ENCODE peak calls at places on chromosomes 7 and 10, in five cellular contexts. U, Y, V, M and C are unnamed samples.

GRCh38 chr10:65377687-65378086 is 1548.1 kb upstream of the LRRTM3 start:
- DNase-seq in U (no peak), Y (no peak), V (no peak), M (no peak), C (no peak)

GRCh38 chr10:23643396-23643795 is 204.5 kb downstream of the OTUD1 start:
- DNase-seq in U (no peak), Y (no peak), V (no peak), M (peak; percentile 47), C (no peak)

GRCh38 chr7:93043393-93043985 is 74.3 kb downstream of the SAMD9 start:
- DNase-seq in U (peak; percentile 50), Y (no peak), V (no peak), M (no peak), C (peak; percentile 86)

GRCh38 chr10:43867667-43868361 is 219.1 kb upstream of the ZNF32 start:
- DNase-seq in U (no peak), Y (no peak), V (peak; percentile 34), M (no peak), C (peak; percentile 12)

GRCh38 chr10:42878134-42878820 is 95.7 kb downstream of the BMS1 start:
- DNase-seq in U (no peak), Y (no peak), V (no peak), M (no peak), C (no peak)

GRCh38 chr7:123966936-123967335 is 41.9 kb downstream of the SPAM1 start:
- DNase-seq in U (no peak), Y (no peak), V (no peak), M (no peak), C (no peak)

GRCh38 chr10:70440296-70441160 is 953 bp downstream of the NODAL start:
- DNase-seq in U (peak; percentile 70), Y (peak; percentile 43), V (no peak), M (no peak), C (no peak)

GRCh38 chr7:140062118-140062527 is 628 bp downstream of the PARP12 start:
- DNase-seq in U (peak; percentile 42), Y (peak; percentile 70), V (no peak), M (peak; percentile 67), C (no peak)

GRCh38 chr10:73803680-73804286 is 7.6 kb downstream of the NDST2 start:
- DNase-seq in U (no peak), Y (no peak), V (no peak), M (no peak), C (no peak)

GRCh38 chr10:30587522-30588031 is 42.0 kb downstream of the LYZL2 start:
- DNase-seq in U (peak; percentile 48), Y (no peak), V (no peak), M (peak; percentile 70), C (no peak)

GRCh38 chr7:44460325-44460724 is 30.1 kb downstream of the NUDCD3 start:
- DNase-seq in U (no peak), Y (no peak), V (no peak), M (no peak), C (no peak)

GRCh38 chr7:135537905-135538304 is 19.8 kb upstream of the NUP205 start:
- DNase-seq in U (no peak), Y (no peak), V (no peak), M (no peak), C (no peak)

GRCh38 chr10:76115471-76116155 is 684.2 kb downstream of the LRMDA start:
- DNase-seq in U (no peak), Y (no peak), V (no peak), M (no peak), C (no peak)

GRCh38 chr10:71632896-71633600 is 86.5 kb downstream of the C10orf105 start:
- DNase-seq in U (no peak), Y (peak; percentile 77), V (no peak), M (no peak), C (no peak)

GRCh38 chr10:81575007-81575406 is 300.0 kb upstream of the NRG3 start:
- DNase-seq in U (no peak), Y (no peak), V (no peak), M (no peak), C (no peak)

GRCh38 chr10:24408365-24408764 is 199.4 kb downstream of the KIAA1217 start:
- DNase-seq in U (no peak), Y (no peak), V (no peak), M (no peak), C (no peak)

GRCh38 chr10:48567346-48567745 is 37.5 kb downstream of the ARHGAP22 start:
- DNase-seq in U (peak; percentile 9), Y (no peak), V (no peak), M (no peak), C (no peak)

GRCh38 chr7:114182837-114183236 is 231.8 kb upstream of the FOXP2 start:
- DNase-seq in U (no peak), Y (no peak), V (no peak), M (no peak), C (no peak)

GRCh38 chr10:109956454-109957091 is 33.3 kb upstream of the XPNPEP1 start:
- DNase-seq in U (peak; percentile 53), Y (peak; percentile 53), V (peak; percentile 82), M (no peak), C (peak; percentile 64)

GRCh38 chr7:23397241-23397640 is 73.0 kb downstream of the IGF2BP3 start:
- DNase-seq in U (no peak), Y (no peak), V (no peak), M (no peak), C (no peak)

GRCh38 chr10:36096571-36096970 is 454.5 kb upstream of the FZD8 start:
- DNase-seq in U (no peak), Y (no peak), V (no peak), M (no peak), C (no peak)

GRCh38 chr10:116127296-116127695 is 145.7 kb downstream of the GFRA1 start:
- DNase-seq in U (no peak), Y (no peak), V (no peak), M (no peak), C (no peak)

GRCh38 chr7:18890134-18890533 is 227.3 kb downstream of the TWIST1 start:
- DNase-seq in U (no peak), Y (no peak), V (no peak), M (no peak), C (no peak)

GRCh38 chr10:130464426-130464825 is 328.2 kb downstream of the GLRX3 start:
- DNase-seq in U (peak; percentile 2), Y (no peak), V (no peak), M (no peak), C (no peak)

GRCh38 chr10:86071145-86071544 is 295.4 kb downstream of the GRID1 start:
- DNase-seq in U (no peak), Y (no peak), V (no peak), M (no peak), C (no peak)

GRCh38 chr7:133678137-133678814 is 425.4 kb downstream of the EXOC4 start:
- DNase-seq in U (no peak), Y (no peak), V (no peak), M (no peak), C (no peak)

GRCh38 chr10:131211556-131211955 is 100.0 kb downstream of the TCERG1L start:
- DNase-seq in U (peak; percentile 13), Y (no peak), V (no peak), M (no peak), C (no peak)

GRCh38 chr10:84088626-84089025 is 50.7 kb upstream of the GHITM start:
- DNase-seq in U (no peak), Y (no peak), V (no peak), M (no peak), C (no peak)

GRCh38 chr10:61039868-61040267 is 95.9 kb upstream of the RHOBTB1 start:
- DNase-seq in U (no peak), Y (no peak), V (no peak), M (no peak), C (no peak)

GRCh38 chr10:101397140-101397539 is 43.2 kb downstream of the BTRC start:
- DNase-seq in U (no peak), Y (peak; percentile 18), V (peak; percentile 26), M (no peak), C (peak; percentile 26)

GRCh38 chr7:131105294-131105802 is 222.3 kb upstream of the MKLN1 start:
- DNase-seq in U (no peak), Y (no peak), V (no peak), M (no peak), C (peak; percentile 20)

DNA sequence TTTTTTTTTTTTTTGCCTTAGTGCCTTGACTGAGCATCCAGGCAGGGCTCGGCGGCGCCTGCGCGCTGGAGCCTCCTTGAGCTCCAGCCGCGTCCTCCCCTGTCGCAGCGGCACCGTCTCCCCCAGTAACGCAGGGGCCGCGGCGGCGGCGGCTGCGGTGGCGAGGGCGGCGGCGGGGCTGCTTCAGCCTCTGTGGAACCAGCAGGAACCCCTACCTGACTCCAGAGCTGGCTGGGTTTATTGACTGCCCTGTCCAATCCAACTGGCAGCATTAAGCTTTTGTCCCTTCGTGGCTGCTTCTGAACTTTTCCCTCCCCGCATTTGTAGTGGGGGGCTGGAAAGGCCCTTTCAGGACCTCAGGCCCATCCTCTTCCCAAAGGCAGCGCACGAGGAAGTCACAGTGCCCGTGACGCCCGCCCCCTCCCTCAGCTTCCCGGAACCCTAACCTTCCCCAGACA is at the start of gene GPR85:
- DNase-seq in U (peak; percentile 81), Y (peak; percentile 62), V (peak; percentile 21), M (peak; percentile 68), C (peak; percentile 38)
- H3K27ac ChIP-seq in U (no peak within 1 kb of the TSS), Y (peak within 1 kb of the TSS; percentile 64), V (no peak within 1 kb of the TSS), M (peak within 1 kb of the TSS; percentile 36), C (no peak within 1 kb of the TSS)

GRCh38 chr10:112915590-112916572 is 34.2 kb upstream of the TCF7L2 start:
- DNase-seq in U (no peak), Y (peak; percentile 14), V (peak; percentile 89), M (no peak), C (peak; percentile 78)
- H3K27ac ChIP-seq in U (no peak overlapping the region), Y (peak overlapping the region; percentile 28), V (peak overlapping the region; percentile 79), M (no peak overlapping the region), C (no peak overlapping the region)

GRCh38 chr7:30315589-30315988 is 31.2 kb downstream of the ZNRF2 start:
- DNase-seq in U (no peak), Y (no peak), V (no peak), M (no peak), C (peak; percentile 58)

GRCh38 chr7:30321992-30322637 is 37.7 kb downstream of the ZNRF2 start:
- DNase-seq in U (no peak), Y (no peak), V (no peak), M (no peak), C (no peak)

GRCh38 chr7:30322656-30323355 is 38.4 kb downstream of the ZNRF2 start:
- DNase-seq in U (no peak), Y (no peak), V (no peak), M (no peak), C (peak; percentile 62)

GRCh38 chr7:30320392-30320791 is 36.0 kb downstream of the ZNRF2 start:
- DNase-seq in U (no peak), Y (no peak), V (no peak), M (no peak), C (no peak)

GRCh38 chr7:30321089-30321991 is 36.9 kb downstream of the ZNRF2 start:
- DNase-seq in U (no peak), Y (no peak), V (no peak), M (no peak), C (no peak)
- H3K27ac ChIP-seq in U (no peak overlapping the region), Y (peak overlapping the region; percentile 48), V (no peak overlapping the region), M (peak overlapping the region; percentile 60), C (no peak overlapping the region)

DNA sequence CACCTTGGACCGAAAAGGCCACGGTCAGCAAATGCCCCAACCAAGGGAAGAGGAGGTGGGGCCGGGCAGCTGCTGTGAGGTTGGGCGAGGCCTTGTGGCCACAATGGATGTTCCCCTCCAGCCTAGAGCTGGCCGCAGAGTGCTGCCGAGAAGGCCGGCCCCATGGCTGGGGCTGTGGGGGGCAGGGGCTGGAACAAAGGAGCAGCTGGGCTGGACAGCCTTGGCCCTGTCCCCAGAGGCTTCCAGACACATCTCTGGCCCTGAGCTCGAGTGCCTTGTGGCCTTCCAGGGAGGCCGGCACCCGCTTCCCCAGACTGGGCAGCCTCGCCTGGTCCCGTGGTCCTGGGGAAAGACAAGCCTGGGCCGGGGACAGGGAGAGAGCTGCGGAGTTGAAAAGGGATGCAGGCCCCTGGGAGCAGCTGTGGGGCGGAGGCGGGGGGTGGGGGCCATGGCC is 88.0 kb downstream of the PDGFA start:
- DNase-seq in U (no peak), Y (no peak), V (no peak), M (no peak), C (no peak)
- H3K27ac ChIP-seq in U (no peak overlapping the region), Y (no peak overlapping the region), V (no peak overlapping the region), M (no peak overlapping the region), C (no peak overlapping the region)